ENCODE peak calls at places on chromosome 12, in four cellular contexts. O is H1, E is H9, G is mesendoderm. Y is an unnamed sample.

GRCh38 chr12:24109381-24110039 is 160.0 kb upstream of the SOX5 start:
- DNase-seq in O (no peak), E (no peak), G (peak; percentile 21), Y (peak; percentile 32)

GRCh38 chr12:95978351-95978750 is 17.8 kb downstream of the HAL start:
- DNase-seq in O (no peak), E (no peak), G (no peak), Y (no peak)

GRCh38 chr12:89693639-89694202 is 14.9 kb downstream of the ATP2B1 start:
- DNase-seq in O (no peak), E (no peak), G (no peak), Y (no peak)

GRCh38 chr12:58593557-58594304 is 326.6 kb downstream of the LRIG3 start:
- DNase-seq in O (no peak), E (no peak), G (no peak), Y (no peak)

GRCh38 chr12:48285751-48286650 is 64.7 kb downstream of the ZNF641 start:
- DNase-seq in O (no peak), E (no peak), G (peak; percentile 44), Y (no peak)

GRCh38 chr12:13173537-13173936 is 23.0 kb upstream of the EMP1 start:
- DNase-seq in O (peak; percentile 44), E (no peak), G (peak; percentile 65), Y (peak; percentile 97)

GRCh38 chr12:26492406-26492805 is 297.0 kb downstream of the SSPN start:
- DNase-seq in O (no peak), E (no peak), G (no peak), Y (no peak)

GRCh38 chr12:65282840-65283239 is 4.4 kb downstream of the MSRB3 start:
- DNase-seq in O (no peak), E (no peak), G (no peak), Y (no peak)

GRCh38 chr12:116637589-116638165 is 78.5 kb downstream of the MAP1LC3B2 start:
- DNase-seq in O (no peak), E (no peak), G (no peak), Y (no peak)

GRCh38 chr12:124506145-124506831 is 61.1 kb downstream of the NCOR2 start:
- DNase-seq in O (no peak), E (peak; percentile 52), G (peak; percentile 41), Y (no peak)

GRCh38 chr12:70258605-70259403 is 15.6 kb downstream of the CNOT2 start:
- DNase-seq in O (no peak), E (no peak), G (peak; percentile 75), Y (no peak)
- H3K4ac ChIP-seq in O (no peak overlapping the region), E (no peak overlapping the region), G (no peak overlapping the region), Y (no peak overlapping the region)

GRCh38 chr12:130710733-130711080 is 5.4 kb downstream of the RIMBP2 start:
- DNase-seq in O (peak; percentile 34), E (no peak), G (no peak), Y (no peak)
- H3K9ac ChIP-seq in O (no peak overlapping the region), E (no peak overlapping the region), G (no peak overlapping the region), Y (no peak overlapping the region)

GRCh38 chr12:20101046-20101445 is 267.3 kb upstream of the PDE3A start:
- DNase-seq in O (no peak), E (no peak), G (no peak), Y (peak; percentile 6)
- H4K5ac ChIP-seq in O (no peak overlapping the region), E (no peak overlapping the region), G (no peak overlapping the region), Y (no peak overlapping the region)

GRCh38 chr12:121453629-121454028 is 53.7 kb downstream of the RNF34 start:
- DNase-seq in O (no peak), E (peak; percentile 64), G (no peak), Y (no peak)
- H3K4ac ChIP-seq in O (no peak overlapping the region), E (no peak overlapping the region), G (no peak overlapping the region), Y (no peak overlapping the region)

DNA sequence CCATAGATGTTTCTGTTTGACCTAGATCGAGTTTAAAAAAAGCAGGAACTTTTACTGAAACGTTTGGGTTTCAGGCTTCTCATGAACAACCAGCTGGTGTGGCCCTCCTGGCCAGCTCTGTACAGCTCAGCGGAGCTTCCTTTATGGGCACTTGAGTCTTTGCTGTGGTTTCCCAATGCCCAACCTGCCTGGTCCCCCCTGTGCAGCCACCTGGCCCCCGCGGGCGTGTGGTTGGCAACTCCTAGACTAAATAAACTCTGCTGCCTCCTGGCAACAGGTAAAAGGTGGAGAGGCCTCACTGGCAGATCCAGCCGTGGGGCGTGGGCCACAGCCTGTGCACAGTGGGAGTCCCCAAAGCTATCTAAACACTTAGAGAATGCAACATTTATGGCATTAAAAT is 38.7 kb downstream of the ADGRD1 start:
- DNase-seq in O (no peak), E (no peak), G (no peak), Y (no peak)
- H3K9ac ChIP-seq in O (no peak overlapping the region), E (no peak overlapping the region), G (no peak overlapping the region), Y (no peak overlapping the region)

GRCh38 chr12:132710422-132711168 is at the start of gene PGAM5:
- DNase-seq in O (peak; percentile 78), E (peak; percentile 75), G (peak; percentile 87), Y (peak; percentile 70)

GRCh38 chr12:132707241-132707640 is 3.4 kb upstream of the PGAM5 start:
- DNase-seq in O (no peak), E (no peak), G (peak; percentile 65), Y (no peak)

GRCh38 chr12:132711169-132711843 is 664 bp downstream of the PGAM5 start:
- DNase-seq in O (peak; percentile 72), E (no peak), G (peak; percentile 29), Y (peak; percentile 23)

GRCh38 chr12:132708150-132708549 is 2.5 kb upstream of the PGAM5 start:
- DNase-seq in O (no peak), E (no peak), G (no peak), Y (no peak)

DNA sequence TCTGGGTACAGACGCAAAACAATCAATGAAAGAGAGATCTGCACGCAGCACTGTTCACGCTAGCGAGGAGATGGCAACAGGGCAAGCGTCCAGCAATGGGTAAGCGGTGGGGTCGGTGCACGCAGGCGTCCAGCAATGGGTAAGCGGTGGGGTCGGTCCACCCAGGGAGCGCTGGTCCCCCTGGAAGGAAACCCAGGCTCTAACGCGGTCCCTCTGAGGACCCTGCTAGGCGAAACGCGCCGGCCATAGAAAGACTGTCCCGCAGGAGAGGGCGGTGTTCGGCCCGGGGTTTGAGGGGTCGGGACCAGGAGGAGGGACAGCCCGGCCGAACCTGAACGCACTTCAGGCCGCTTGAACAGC is 600 bp upstream of the PGAM5 start:
- DNase-seq in O (no peak), E (no peak), G (no peak), Y (no peak)
- H4K5ac ChIP-seq in O (peak overlapping the region; percentile 83), E (no peak overlapping the region), G (no peak overlapping the region), Y (peak overlapping the region; percentile 68)

DNA sequence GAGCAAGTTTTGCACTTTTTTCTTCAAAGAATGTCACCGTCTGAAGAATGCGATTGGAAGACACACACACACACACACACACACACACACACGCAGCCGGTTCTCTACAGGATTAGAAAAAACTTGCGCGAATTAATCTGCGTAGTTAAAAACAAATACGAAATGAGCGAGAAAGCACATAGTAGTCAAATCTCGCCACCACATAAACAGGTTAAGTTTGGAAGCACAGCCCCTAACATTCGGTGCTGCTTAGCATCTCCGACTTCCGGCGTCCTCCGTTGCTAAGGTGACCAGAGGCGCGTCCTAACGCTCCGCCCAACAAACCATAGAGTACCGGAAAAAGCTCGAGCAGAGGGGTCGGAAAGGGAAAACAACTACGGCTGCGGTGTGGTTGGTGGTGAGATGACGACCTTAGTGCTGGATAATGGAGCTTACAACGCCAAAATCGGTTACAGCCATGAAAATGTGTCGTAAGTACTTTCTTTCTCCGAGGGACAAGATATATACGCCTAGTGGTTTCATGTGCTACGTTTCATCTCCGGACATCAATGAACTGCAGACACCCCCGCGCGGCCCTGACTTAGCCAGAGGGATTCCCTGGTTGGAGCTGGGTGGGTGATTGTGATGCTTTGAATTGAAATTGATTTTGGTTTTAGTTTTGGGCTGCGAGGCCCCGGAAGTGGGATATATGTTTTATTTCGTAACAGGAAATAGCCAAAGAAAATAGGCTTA is at the start of gene ACTR6:
- DNase-seq in O (peak; percentile 94), E (peak; percentile 97), G (peak; percentile 98), Y (peak; percentile 95)
- H3K4ac ChIP-seq in O (no peak within 1 kb of the TSS), E (no peak within 1 kb of the TSS), G (no peak within 1 kb of the TSS), Y (peak within 1 kb of the TSS; percentile 69)

DNA sequence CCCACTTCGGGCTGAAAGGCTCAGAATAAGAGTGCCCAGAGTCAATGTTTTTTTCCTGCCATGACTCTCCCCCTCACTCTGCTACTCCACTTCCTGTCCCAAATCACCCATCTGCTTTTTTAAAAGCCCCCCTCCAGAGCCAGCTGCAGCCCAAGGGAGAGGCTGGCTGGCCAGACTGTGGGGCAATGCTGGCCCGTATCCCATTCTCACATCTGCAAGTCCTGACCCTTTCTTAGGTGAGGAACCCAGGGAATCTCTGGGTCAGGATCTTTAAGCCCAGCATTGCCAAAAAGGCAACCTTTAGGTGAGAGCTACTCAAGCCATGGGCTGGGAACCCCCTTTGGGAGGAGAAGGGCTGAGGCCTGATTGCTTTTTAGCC is 1.7 kb upstream of the ITGA5 start:
- DNase-seq in O (no peak), E (no peak), G (no peak), Y (no peak)
- H3K9ac ChIP-seq in O (no peak overlapping the region), E (no peak overlapping the region), G (peak overlapping the region; percentile 98), Y (peak overlapping the region; percentile 30)

GRCh38 chr12:120825337-120825736 is 78.8 kb downstream of the SPPL3 start:
- DNase-seq in O (no peak), E (no peak), G (no peak), Y (no peak)
- H4K5ac ChIP-seq in O (no peak overlapping the region), E (no peak overlapping the region), G (no peak overlapping the region), Y (no peak overlapping the region)

Y was measured in IMR-90.